ENCODE peak calls at places on chromosomes 5 and 9, in four cellular contexts. One of them, this sample, is unnamed.

GRCh38 chr9:111974092-111974681 is 77.6 kb downstream of the UGCG start:
- DNase-seq in HepG2: no peak
- DNase-seq in K562: no peak
- DNase-seq in H1: no peak
- DNase-seq in this sample: peak; percentile 48

GRCh38 chr5:38725419-38725865 is 120.4 kb upstream of the OSMR start:
- DNase-seq in HepG2: no peak
- DNase-seq in K562: no peak
- DNase-seq in H1: no peak
- DNase-seq in this sample: no peak

GRCh38 chr5:141039517-141039916 is 11.7 kb upstream of the PCDHB1 start:
- DNase-seq in HepG2: no peak
- DNase-seq in K562: no peak
- DNase-seq in H1: no peak
- DNase-seq in this sample: no peak

GRCh38 chr5:101045689-101046088 is 142.6 kb upstream of the ST8SIA4 start:
- DNase-seq in HepG2: no peak
- DNase-seq in K562: no peak
- DNase-seq in H1: no peak
- DNase-seq in this sample: peak; percentile 55

GRCh38 chr5:132829742-132830435 is 558 bp downstream of the SHROOM1 start:
- DNase-seq in HepG2: peak; percentile 56
- DNase-seq in K562: peak; percentile 89
- DNase-seq in H1: peak; percentile 82
- DNase-seq in this sample: peak; percentile 75

GRCh38 chr9:97462159-97462558 is 39.3 kb upstream of the TMOD1 start:
- DNase-seq in HepG2: no peak
- DNase-seq in K562: no peak
- DNase-seq in H1: no peak
- DNase-seq in this sample: no peak

GRCh38 chr9:134933076-134933659 is 15.5 kb upstream of the FCN1 start:
- DNase-seq in HepG2: no peak
- DNase-seq in K562: no peak
- DNase-seq in H1: no peak
- DNase-seq in this sample: no peak

GRCh38 chr5:126972062-126972895 is 58.1 kb downstream of the MARCHF3 start:
- DNase-seq in HepG2: peak; percentile 39
- DNase-seq in K562: peak; percentile 64
- DNase-seq in H1: no peak
- DNase-seq in this sample: peak; percentile 42

GRCh38 chr5:24059006-24059405 is 551.6 kb downstream of the PRDM9 start:
- DNase-seq in HepG2: no peak
- DNase-seq in K562: no peak
- DNase-seq in H1: no peak
- DNase-seq in this sample: no peak

GRCh38 chr5:56637321-56637920 is 177.9 kb upstream of the MAP3K1 start:
- DNase-seq in HepG2: peak; percentile 93
- DNase-seq in K562: no peak
- DNase-seq in H1: no peak
- DNase-seq in this sample: peak; percentile 58

GRCh38 chr5:543755-544674 is 19.8 kb upstream of the SLC9A3 start:
- DNase-seq in HepG2: no peak
- DNase-seq in K562: no peak
- DNase-seq in H1: no peak
- DNase-seq in this sample: no peak

GRCh38 chr5:54785729-54786548 is 199.5 kb downstream of the ESM1 start:
- DNase-seq in HepG2: no peak
- DNase-seq in K562: peak; percentile 70
- DNase-seq in H1: no peak
- DNase-seq in this sample: peak; percentile 77

GRCh38 chr9:133472753-133473378 is 6.0 kb downstream of the SLC2A6 start:
- DNase-seq in HepG2: no peak
- DNase-seq in K562: no peak
- DNase-seq in H1: no peak
- DNase-seq in this sample: no peak

GRCh38 chr5:69030663-69031062 is 63.2 kb upstream of the SLC30A5 start:
- DNase-seq in HepG2: no peak
- DNase-seq in K562: no peak
- DNase-seq in H1: no peak
- DNase-seq in this sample: no peak

GRCh38 chr5:116361171-116361967 is 213.3 kb downstream of the SEMA6A start:
- DNase-seq in HepG2: no peak
- DNase-seq in K562: no peak
- DNase-seq in H1: peak; percentile 87
- DNase-seq in this sample: no peak

DNA sequence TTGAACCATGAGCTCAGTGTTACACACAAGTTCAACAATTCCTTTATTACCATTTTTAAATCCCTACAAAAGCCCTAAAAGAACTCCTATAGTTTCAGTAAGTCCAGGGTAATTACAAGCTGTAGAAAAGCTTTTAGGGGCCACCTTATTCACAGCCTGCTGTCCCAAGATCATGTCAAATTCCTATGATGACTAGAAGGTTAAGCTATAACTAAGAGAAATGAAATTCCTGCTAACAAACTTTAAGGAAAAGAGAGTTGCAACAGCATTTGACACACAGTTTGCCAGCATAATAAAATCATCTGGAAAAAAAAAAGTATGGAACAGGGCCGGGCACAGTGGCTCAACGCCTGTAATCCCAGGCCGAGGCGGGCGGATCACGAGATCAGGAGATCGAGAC is 31.5 kb downstream of the TMEM245 start:
- DNase-seq in HepG2: no peak
- DNase-seq in K562: no peak
- DNase-seq in H1: no peak
- DNase-seq in this sample: no peak
- H3K36me3 ChIP-seq in HepG2: peaks cover 16% of the 10 kb centered on the region
- H3K36me3 ChIP-seq in K562: peaks cover 90% of the 10 kb centered on the region
- H3K36me3 ChIP-seq in H1: peaks cover 64% of the 10 kb centered on the region
- H3K36me3 ChIP-seq in this sample: peaks cover 8% of the 10 kb centered on the region

GRCh38 chr5:42545038-42545437 is 121.8 kb downstream of the GHR start:
- DNase-seq in HepG2: no peak
- DNase-seq in K562: no peak
- DNase-seq in H1: no peak
- DNase-seq in this sample: no peak

GRCh38 chr5:42547894-42548293 is 124.7 kb downstream of the GHR start:
- DNase-seq in HepG2: no peak
- DNase-seq in K562: no peak
- DNase-seq in H1: no peak
- DNase-seq in this sample: no peak

GRCh38 chr5:42542106-42542505 is 118.9 kb downstream of the GHR start:
- DNase-seq in HepG2: no peak
- DNase-seq in K562: no peak
- DNase-seq in H1: no peak
- DNase-seq in this sample: no peak

GRCh38 chr5:42543774-42544173 is 120.5 kb downstream of the GHR start:
- DNase-seq in HepG2: no peak
- DNase-seq in K562: no peak
- DNase-seq in H1: no peak
- DNase-seq in this sample: no peak

DNA sequence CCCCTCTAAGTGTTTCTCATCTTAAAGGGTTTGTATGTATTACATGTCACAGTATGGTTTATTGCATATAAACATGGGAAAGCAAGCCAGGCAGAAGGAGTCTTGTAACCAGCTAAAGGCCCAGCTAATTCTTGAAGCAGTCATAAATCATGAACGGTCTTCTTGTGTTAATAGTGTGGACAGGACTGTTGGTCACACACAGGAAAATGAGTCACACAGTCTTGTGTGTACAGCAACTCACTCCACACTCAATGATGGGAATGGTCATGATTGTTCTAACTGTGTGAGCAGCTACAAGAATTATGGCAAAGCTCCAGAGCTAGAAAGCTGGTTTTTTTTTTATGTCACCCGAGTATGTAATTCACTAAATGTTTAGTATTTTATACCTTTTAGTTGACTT is 123.9 kb downstream of the GHR start:
- DNase-seq in HepG2: no peak
- DNase-seq in K562: no peak
- DNase-seq in H1: no peak
- DNase-seq in this sample: peak; percentile 80
- TF ChIP-seq JUN in HepG2: no peak
- TF ChIP-seq JUN in K562: no peak
- TF ChIP-seq JUN in H1: no peak
- TF ChIP-seq JUN in this sample: peak; percentile 92

DNA sequence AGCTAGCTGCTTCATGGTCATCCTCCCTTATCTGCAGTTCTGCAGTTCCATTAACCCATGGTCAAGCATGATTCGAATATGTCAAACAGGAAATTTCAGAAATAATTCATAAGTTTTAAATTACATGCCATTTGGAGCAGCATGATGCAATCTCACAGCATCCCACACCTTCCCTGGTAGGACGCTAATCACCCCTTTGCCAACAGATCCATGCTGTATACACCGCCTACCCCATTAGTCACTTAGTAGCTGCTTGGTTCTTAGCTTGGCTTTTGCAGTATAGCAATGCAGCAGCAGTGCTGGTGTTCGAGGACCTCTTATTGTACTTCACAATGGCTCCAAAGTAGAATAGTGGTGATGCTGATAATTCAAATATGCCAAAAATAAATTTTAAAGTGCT is 739.7 kb upstream of the CDH9 start:
- DNase-seq in HepG2: no peak
- DNase-seq in K562: no peak
- DNase-seq in H1: no peak
- DNase-seq in this sample: no peak
- H2AFZ ChIP-seq in HepG2: no peak overlapping the region
- H2AFZ ChIP-seq in K562: no peak overlapping the region
- H2AFZ ChIP-seq in H1: peak overlapping the region; percentile 77
- H2AFZ ChIP-seq in this sample: no peak overlapping the region

GRCh38 chr5:98916540-98916939 is 12.3 kb downstream of the CHD1 start:
- DNase-seq in HepG2: no peak
- DNase-seq in K562: no peak
- DNase-seq in H1: no peak
- DNase-seq in this sample: no peak
- H3K36me3 ChIP-seq in HepG2: peaks cover 4% of the 10 kb centered on the region
- H3K36me3 ChIP-seq in K562: peaks cover 86% of the 10 kb centered on the region
- H3K36me3 ChIP-seq in H1: peaks cover 50% of the 10 kb centered on the region
- H3K36me3 ChIP-seq in this sample: peaks cover 3% of the 10 kb centered on the region

GRCh38 chr5:134878403-134878802 is 4.2 kb downstream of the TXNDC15 start:
- DNase-seq in HepG2: no peak
- DNase-seq in K562: no peak
- DNase-seq in H1: no peak
- DNase-seq in this sample: no peak
- TF ChIP-seq JUN in HepG2: no peak
- TF ChIP-seq JUN in K562: no peak
- TF ChIP-seq JUN in H1: no peak
- TF ChIP-seq JUN in this sample: no peak

This sample was measured in endothelial cell of umbilical vein.